ENCODE peak calls at places on chromosomes 7 and 10, in eight cellular contexts. O is neural progenitor cell, K is HCT116, C is neuronal stem cell, Y is fibroblast of lung, E is GM23248, W is endothelial cell of umbilical vein, P is K562. G is an unnamed sample.

GRCh38 chr10:10605551-10606081 is 412.1 kb upstream of the CELF2 start:
- DNase-seq in O (no peak), K (no peak), C (no peak), Y (peak; percentile 88), E (peak; percentile 96), W (peak; percentile 13), P (no peak), G (no peak)

GRCh38 chr10:70115948-70116682 is 16.5 kb downstream of the AIFM2 start:
- DNase-seq in O (peak; percentile 70), K (peak; percentile 21), C (peak; percentile 57), Y (peak; percentile 16), E (peak; percentile 48), W (peak; percentile 35), P (peak; percentile 84), G (peak; percentile 86)

GRCh38 chr7:103989785-103990775 is 622 bp upstream of the RELN start:
- DNase-seq in O (peak; percentile 68), K (no peak), C (peak; percentile 51), Y (peak; percentile 30), E (peak; percentile 54), W (peak; percentile 45), P (peak; percentile 71), G (peak; percentile 11)

GRCh38 chr10:111126981-111127848 is 50.4 kb downstream of the ADRA2A start:
- DNase-seq in O (no peak), K (no peak), C (no peak), Y (no peak), E (no peak), W (no peak), P (no peak), G (no peak)

GRCh38 chr7:94529516-94529915 is 19.9 kb downstream of the CASD1 start:
- DNase-seq in O (peak; percentile 28), K (no peak), C (no peak), Y (peak; percentile 90), E (peak; percentile 64), W (no peak), P (no peak), G (no peak)

GRCh38 chr7:45987521-45988290 is 66.6 kb upstream of the IGFBP3 start:
- DNase-seq in O (no peak), K (no peak), C (no peak), Y (no peak), E (no peak), W (no peak), P (no peak), G (no peak)

GRCh38 chr7:154898973-154899855 is 103.7 kb downstream of the PAXIP1 start:
- DNase-seq in O (no peak), K (no peak), C (no peak), Y (no peak), E (no peak), W (no peak), P (no peak), G (no peak)

GRCh38 chr7:130891254-130892094 is 157.5 kb upstream of the KLF14 start:
- DNase-seq in O (no peak), K (peak; percentile 88), C (no peak), Y (peak; percentile 98), E (peak; percentile 99), W (peak; percentile 91), P (no peak), G (peak; percentile 90)

GRCh38 chr10:120477006-120477722 is 20.1 kb downstream of the PLPP4 start:
- DNase-seq in O (no peak), K (no peak), C (no peak), Y (peak; percentile 93), E (peak; percentile 86), W (no peak), P (no peak), G (no peak)

GRCh38 chr10:68103867-68104255 is 5.4 kb upstream of the MYPN start:
- DNase-seq in O (no peak), K (no peak), C (no peak), Y (no peak), E (no peak), W (no peak), P (no peak), G (no peak)

GRCh38 chr10:52387744-52388143 is 73.7 kb downstream of the DKK1 start:
- DNase-seq in O (no peak), K (peak; percentile 8), C (no peak), Y (peak; percentile 16), E (no peak), W (peak; percentile 62), P (no peak), G (peak; percentile 99)

GRCh38 chr10:52390388-52390787 is 76.3 kb downstream of the DKK1 start:
- DNase-seq in O (no peak), K (no peak), C (no peak), Y (peak; percentile 67), E (no peak), W (no peak), P (no peak), G (no peak)

GRCh38 chr10:52394246-52394645 is 80.2 kb downstream of the DKK1 start:
- DNase-seq in O (no peak), K (no peak), C (no peak), Y (no peak), E (no peak), W (no peak), P (no peak), G (no peak)

DNA sequence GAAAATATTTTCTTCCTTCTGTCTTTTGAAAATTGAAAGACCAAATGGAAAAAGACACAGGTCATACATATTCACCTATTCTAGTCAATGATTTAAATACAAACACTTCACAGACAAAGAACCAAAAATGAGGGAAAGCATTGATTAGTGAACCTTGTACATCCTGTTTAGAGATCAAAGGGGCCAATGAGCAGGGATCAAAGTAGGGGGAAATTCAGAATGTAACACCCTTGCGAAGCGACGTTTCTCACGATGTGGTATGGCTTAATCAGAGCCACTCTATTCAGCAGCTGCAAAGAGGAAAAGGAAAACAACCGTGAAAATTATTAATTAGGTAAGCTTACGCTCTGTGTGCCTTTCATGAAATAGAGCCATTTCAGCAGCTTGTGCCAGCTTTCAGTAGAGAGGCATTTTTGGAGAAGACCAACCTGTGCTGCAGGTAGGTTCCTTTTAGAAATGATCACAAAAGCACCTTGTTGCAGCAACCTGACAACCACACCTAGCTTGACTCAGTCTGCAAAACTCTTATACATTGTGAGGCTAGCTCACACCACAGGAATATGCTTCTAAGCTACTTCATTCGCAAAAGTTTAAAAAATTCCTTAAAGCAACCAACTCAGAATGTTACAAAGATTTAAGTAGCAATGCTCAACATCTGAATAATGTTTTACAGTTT is 78.0 kb downstream of the DKK1 start:
- DNase-seq in O (no peak), K (no peak), C (no peak), Y (no peak), E (no peak), W (no peak), P (no peak), G (peak; percentile 60)
- H2AFZ ChIP-seq in O (no peak overlapping the region), K (no peak overlapping the region), C (no peak overlapping the region), Y (no peak overlapping the region), E (no peak overlapping the region), W (no peak overlapping the region), P (no peak overlapping the region), G (no peak overlapping the region)

GRCh38 chr10:35569111-35569707 is 35.9 kb upstream of the GJD4 start:
- DNase-seq in O (no peak), K (no peak), C (no peak), Y (no peak), E (no peak), W (no peak), P (no peak), G (no peak)
- H3K36me3 ChIP-seq in O (no peaks in the 10 kb centered on the region), K (no peaks in the 10 kb centered on the region), C (peaks cover 15% of the 10 kb centered on the region), Y (peaks cover 2% of the 10 kb centered on the region), E (peaks cover 20% of the 10 kb centered on the region), W (peaks cover 11% of the 10 kb centered on the region), P (peaks cover 55% of the 10 kb centered on the region), G (peaks cover 37% of the 10 kb centered on the region)

GRCh38 chr7:3943265-3943664 is 642.2 kb downstream of the SDK1 start:
- DNase-seq in O (no peak), K (no peak), C (no peak), Y (no peak), E (no peak), W (no peak), P (no peak), G (no peak)
- H3K27me3 ChIP-seq in O (no peaks in the 10 kb centered on the region), K (no peaks in the 10 kb centered on the region), C (no peaks in the 10 kb centered on the region), Y (no peaks in the 10 kb centered on the region), E (no peaks in the 10 kb centered on the region), W (no peaks in the 10 kb centered on the region), P (peaks cover 4% of the 10 kb centered on the region), G (no peaks in the 10 kb centered on the region)

GRCh38 chr10:59611048-59611447 is 98.6 kb downstream of the SLC16A9 start:
- DNase-seq in O (no peak), K (no peak), C (no peak), Y (no peak), E (no peak), W (no peak), P (no peak), G (peak; percentile 69)
- H2AFZ ChIP-seq in O (no peak overlapping the region), K (no peak overlapping the region), C (no peak overlapping the region), Y (no peak overlapping the region), E (no peak overlapping the region), W (no peak overlapping the region), P (no peak overlapping the region), G (no peak overlapping the region)

GRCh38 chr10:49502358-49502757 is 36.6 kb downstream of the ERCC6 start:
- DNase-seq in O (no peak), K (no peak), C (no peak), Y (peak; percentile 71), E (peak; percentile 39), W (no peak), P (no peak), G (no peak)
- H3K36me3 ChIP-seq in O (no peaks in the 10 kb centered on the region), K (no peaks in the 10 kb centered on the region), C (no peaks in the 10 kb centered on the region), Y (no peaks in the 10 kb centered on the region), E (peaks cover 88% of the 10 kb centered on the region), W (peaks cover 11% of the 10 kb centered on the region), P (no peaks in the 10 kb centered on the region), G (peaks cover 30% of the 10 kb centered on the region)

DNA sequence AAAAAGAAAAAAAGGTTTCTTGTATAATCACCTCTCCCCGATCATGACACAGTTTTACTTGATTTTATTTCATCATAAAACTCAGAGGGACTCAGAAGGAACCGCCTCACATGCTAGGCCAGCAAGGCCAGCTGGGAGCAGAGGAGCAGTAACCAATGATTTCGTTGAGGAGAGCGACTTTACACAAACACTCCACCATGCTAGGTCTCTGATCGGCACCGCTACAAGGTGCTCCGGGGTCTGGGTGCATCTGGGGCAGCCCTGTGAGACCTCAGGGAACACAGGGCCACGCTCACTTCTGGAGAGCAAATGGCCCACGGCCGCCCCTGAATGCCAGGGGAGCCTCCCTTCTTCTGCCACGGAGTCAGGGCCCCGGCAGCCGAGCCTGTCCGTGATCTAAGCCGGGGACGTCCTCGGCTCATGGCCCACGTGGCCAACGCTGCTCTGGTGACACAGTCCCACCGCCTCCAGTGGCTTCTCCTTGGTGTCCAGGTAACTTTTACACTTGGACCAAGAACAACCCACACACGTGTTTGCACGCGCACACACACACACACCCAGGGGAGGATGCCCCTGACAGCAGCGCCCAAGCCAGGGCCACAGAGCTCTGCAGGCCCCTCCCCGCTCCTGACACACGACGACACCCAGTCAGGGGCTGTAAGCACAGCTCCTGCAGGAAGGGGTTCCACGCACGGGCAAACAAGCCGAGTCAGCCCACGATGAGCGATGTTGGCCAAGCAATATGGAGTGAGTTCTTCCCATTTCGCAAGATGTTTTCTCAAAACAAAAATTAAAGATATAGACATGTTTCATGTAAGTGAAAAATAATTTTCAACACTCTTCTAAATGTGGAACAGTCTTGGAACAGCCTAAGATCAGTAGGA is 332.3 kb downstream of the DNAJB6 start:
- DNase-seq in O (no peak), K (no peak), C (no peak), Y (no peak), E (no peak), W (no peak), P (no peak), G (no peak)
- H3K27me3 ChIP-seq in O (peaks cover 32% of the 10 kb centered on the region), K (no peaks in the 10 kb centered on the region), C (peaks cover 2% of the 10 kb centered on the region), Y (no peaks in the 10 kb centered on the region), E (no peaks in the 10 kb centered on the region), W (no peaks in the 10 kb centered on the region), P (peaks cover 65% of the 10 kb centered on the region), G (no peaks in the 10 kb centered on the region)

GRCh38 chr10:83869898-83870297 is 269.4 kb upstream of the GHITM start:
- DNase-seq in O (no peak), K (no peak), C (no peak), Y (no peak), E (no peak), W (no peak), P (no peak), G (no peak)

GRCh38 chr10:83871486-83872081 is 267.7 kb upstream of the GHITM start:
- DNase-seq in O (peak; percentile 89), K (peak; percentile 27), C (peak; percentile 80), Y (peak; percentile 40), E (peak; percentile 75), W (peak; percentile 69), P (peak; percentile 79), G (peak; percentile 69)
- H2AFZ ChIP-seq in O (no peak overlapping the region), K (no peak overlapping the region), C (no peak overlapping the region), Y (no peak overlapping the region), E (no peak overlapping the region), W (no peak overlapping the region), P (no peak overlapping the region), G (no peak overlapping the region)

G was measured in PC-3.